ENCODE peak calls at places on chromosome 14, in four cellular contexts. X, N, T and D are unnamed samples.
A peak's percentile ranks its signal among the peaks of the same experiment; 100 is the strongest.

GRCh38 chr14:106308839-106309389 is 782.5 kb downstream of the TMEM121 start:
- DNase-seq in X (no peak), N (no peak), T (peak; percentile 53), D (peak; percentile 74)

GRCh38 chr14:63893701-63894458 is 41.1 kb downstream of the SYNE2 start:
- DNase-seq in X (peak; percentile 44), N (no peak), T (no peak), D (no peak)

GRCh38 chr14:66119805-66120204 is 366.4 kb upstream of the CCDC196 start:
- DNase-seq in X (peak; percentile 61), N (no peak), T (no peak), D (no peak)

GRCh38 chr14:22524784-22525161 is 64.3 kb downstream of the DAD1 start:
- DNase-seq in X (no peak), N (no peak), T (no peak), D (no peak)

GRCh38 chr14:99751539-99752485 is 41.4 kb upstream of the EML1 start:
- DNase-seq in X (no peak), N (no peak), T (no peak), D (no peak)

GRCh38 chr14:69692542-69693053 is 74.3 kb upstream of the SRSF5 start:
- DNase-seq in X (no peak), N (no peak), T (no peak), D (no peak)

GRCh38 chr14:75715926-75716780 is 55.1 kb downstream of the TTLL5 start:
- DNase-seq in X (no peak), N (no peak), T (no peak), D (peak; percentile 13)

GRCh38 chr14:80946187-80946586 is 4.6 kb upstream of the CEP128 start:
- DNase-seq in X (no peak), N (no peak), T (no peak), D (no peak)

GRCh38 chr14:66284346-66284745 is 201.8 kb upstream of the CCDC196 start:
- DNase-seq in X (no peak), N (no peak), T (no peak), D (no peak)

GRCh38 chr14:68814376-68815287 is 21.8 kb upstream of the ZFP36L1 start:
- DNase-seq in X (peak; percentile 70), N (peak; percentile 80), T (peak; percentile 62), D (no peak)

GRCh38 chr14:103523583-103523969 is 946 bp upstream of the CKB start:
- DNase-seq in X (no peak), N (no peak), T (no peak), D (no peak)

GRCh38 chr14:103524002-103524785 is 1.6 kb upstream of the CKB start:
- DNase-seq in X (no peak), N (no peak), T (no peak), D (no peak)

GRCh38 chr14:103521438-103521961 is 1.1 kb downstream of the CKB start:
- DNase-seq in X (peak; percentile 36), N (no peak), T (no peak), D (no peak)

GRCh38 chr14:103522028-103522581 is 525 bp downstream of the CKB start:
- DNase-seq in X (peak; percentile 61), N (no peak), T (no peak), D (no peak)

DNA sequence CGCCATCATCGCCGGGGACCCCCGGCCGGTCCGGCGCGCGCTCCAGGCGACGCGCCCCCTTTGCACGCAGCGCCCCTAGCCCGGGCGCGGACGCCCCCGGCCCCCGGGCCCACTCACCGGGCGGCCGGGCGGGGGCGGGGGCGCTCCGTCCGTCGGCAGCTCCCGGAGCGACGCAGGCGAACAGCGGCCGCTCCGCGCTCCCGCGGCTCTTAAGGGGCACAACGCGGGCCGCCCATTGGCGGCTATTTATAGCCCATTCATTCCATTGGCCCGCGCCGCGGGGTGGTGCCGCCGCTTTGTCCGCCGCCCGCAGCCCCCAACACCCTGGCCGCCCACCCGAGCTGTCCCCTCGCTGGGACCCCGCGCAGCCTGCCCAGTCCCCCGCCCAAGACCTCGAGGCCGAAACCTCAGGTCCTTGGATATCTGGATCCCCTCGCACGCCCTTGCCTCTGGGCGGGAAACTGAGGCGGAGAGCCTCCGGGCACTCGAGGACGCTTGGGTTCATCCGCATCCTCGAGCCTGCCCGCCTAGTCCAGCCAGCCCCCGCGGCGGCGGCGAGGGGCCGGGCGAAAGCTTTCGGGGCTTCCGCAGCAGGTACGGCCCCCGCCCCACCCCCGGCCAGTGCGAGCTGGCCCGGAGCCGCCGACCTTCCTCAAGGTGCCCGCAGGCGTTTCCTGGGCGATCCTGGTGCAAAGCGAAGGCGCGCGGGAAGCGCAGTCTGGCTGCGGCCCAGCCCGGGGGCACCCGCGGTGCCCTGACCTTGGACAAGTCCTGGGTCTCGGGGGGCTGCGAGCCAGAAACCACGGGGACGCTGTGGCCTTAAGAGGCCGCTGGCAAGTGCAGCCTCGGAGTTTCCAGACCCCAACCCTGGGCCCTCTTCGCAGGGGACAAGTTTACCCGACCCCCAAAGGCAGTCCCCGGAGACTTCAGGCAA is at the start of gene CKB:
- DNase-seq in X (peak; percentile 88), N (no peak), T (no peak), D (no peak)
- H3K27ac ChIP-seq in X (no peak within 1 kb of the TSS), N (peak within 1 kb of the TSS; percentile 86), T (no peak within 1 kb of the TSS), D (peak within 1 kb of the TSS; percentile 48)

DNA sequence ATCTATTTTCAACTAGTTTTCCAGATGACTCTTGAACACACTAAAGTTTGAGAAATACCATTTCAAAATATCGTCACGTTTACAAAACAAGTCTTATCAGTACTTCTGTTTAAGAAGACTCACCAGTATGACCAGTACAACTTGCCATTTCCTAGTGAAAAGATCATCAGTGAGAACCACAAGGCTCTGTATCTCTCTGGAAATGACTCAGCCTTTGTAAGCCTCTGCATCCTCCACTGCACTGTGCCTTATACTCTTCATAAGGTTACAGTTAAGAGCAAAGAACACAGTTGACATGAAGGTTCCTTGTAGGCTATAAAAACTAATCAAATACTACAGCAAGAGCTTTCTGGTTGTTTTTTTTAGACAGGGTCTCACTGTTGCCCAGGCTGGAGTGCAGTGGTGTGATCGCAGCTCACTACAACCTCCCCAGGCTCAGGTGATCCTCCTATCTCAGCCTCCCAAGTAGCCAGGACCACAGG is 5.7 kb upstream of the VTI1B start:
- DNase-seq in X (no peak), N (no peak), T (no peak), D (no peak)
- H3K27ac ChIP-seq in X (no peak overlapping the region), N (no peak overlapping the region), T (no peak overlapping the region), D (no peak overlapping the region)

DNA sequence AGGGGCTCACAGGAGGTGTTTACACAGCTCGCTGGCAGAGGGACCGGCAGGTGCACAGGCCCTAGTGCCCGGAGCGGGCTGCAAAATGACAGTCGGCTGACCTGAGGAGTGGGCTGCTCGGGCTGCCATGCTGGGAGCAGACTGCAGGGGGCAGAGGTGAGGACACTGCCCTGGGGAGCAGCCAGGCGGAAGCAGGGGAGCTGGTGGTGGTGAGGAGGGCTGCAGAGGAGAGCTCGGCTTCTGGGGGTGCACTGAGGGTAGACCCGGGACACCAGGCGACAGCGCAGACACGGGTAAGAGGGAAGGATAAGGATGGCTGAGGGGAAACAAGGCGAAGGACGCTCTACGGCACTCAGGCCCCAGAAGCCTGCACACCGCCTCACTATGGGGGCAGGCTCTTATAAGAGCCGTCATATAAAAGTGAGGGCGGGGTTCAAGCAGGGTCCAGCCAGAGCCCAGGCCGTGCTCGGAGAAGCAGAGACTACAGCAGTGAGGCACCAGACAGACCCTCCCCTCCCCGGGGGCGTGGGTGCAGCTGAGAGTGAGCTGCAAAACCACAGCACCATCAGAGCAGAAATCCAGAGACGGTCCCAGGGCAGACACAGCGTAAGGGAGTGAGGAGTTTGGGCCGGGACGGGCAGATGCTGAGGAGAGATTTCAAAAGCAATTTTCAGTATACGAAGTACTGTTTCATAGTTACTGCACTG is 62.5 kb downstream of the CCDC88C start:
- DNase-seq in X (no peak), N (no peak), T (peak; percentile 48), D (no peak)
- H3K27ac ChIP-seq in X (no peak overlapping the region), N (no peak overlapping the region), T (peak overlapping the region; percentile 11), D (no peak overlapping the region)

DNA sequence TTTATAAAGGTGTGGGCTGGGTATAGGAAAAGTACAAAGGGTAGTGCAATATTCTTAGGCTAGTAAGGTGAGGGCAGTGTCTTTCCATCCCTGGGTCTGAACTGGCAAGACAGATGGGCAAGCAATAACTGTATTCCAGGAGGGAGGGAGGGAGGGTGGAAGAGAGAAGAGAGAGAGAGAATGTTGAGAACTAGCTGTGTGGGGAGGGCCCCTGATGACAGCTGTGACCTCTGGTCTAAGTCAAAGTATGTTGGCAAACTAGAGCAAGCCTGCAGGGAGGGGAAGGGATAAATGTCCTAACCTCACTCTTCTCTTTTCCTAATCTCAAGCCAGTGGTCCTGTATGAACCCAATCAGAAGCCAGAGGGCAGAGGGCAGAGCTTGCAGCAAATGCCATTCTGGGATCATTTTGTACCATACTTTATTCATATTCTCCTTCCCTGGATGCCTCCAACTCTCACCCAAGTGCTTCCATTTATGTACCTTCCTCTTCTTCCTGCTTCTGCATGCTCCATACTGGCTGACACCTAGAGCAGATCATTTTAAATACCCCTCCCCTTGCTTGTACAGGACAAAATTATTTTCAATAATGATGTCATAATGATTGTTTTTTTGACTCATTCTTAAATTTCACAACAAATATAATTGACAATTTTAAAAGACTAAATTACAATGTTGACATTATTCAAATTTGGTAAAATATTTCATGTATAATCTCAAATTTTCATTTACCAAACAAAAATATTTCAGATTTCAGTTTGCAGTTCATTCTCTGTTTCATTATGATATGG is 75.9 kb downstream of the AKAP6 start:
- DNase-seq in X (peak; percentile 22), N (no peak), T (no peak), D (no peak)
- H3K27ac ChIP-seq in X (no peak overlapping the region), N (no peak overlapping the region), T (no peak overlapping the region), D (no peak overlapping the region)

GRCh38 chr14:101961746-101962502 is 2.4 kb upstream of the DYNC1H1 start:
- DNase-seq in X (no peak), N (no peak), T (no peak), D (no peak)
- H3K27ac ChIP-seq in X (no peak overlapping the region), N (no peak overlapping the region), T (no peak overlapping the region), D (no peak overlapping the region)

DNA sequence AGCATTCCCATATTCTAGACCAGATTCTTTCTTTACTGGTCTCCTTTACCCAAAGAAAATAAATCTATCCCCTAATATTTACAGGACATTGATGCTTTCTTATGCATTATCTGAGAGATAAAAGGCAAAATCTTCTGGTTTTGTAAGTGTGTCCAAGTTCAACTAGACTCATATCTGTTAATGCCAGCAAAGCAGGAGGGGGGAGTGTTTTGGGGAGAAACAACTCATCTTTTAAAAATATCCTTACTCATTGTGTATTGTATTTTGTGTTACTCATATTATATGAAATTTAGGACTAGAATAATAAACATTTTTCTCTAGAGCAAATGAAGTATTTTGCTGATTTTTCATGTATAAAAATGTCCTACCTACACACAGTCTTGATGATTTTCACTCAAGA is 54.8 kb downstream of the SAMD4A start:
- DNase-seq in X (no peak), N (no peak), T (no peak), D (no peak)
- H3K27ac ChIP-seq in X (no peak overlapping the region), N (no peak overlapping the region), T (no peak overlapping the region), D (no peak overlapping the region)

DNA sequence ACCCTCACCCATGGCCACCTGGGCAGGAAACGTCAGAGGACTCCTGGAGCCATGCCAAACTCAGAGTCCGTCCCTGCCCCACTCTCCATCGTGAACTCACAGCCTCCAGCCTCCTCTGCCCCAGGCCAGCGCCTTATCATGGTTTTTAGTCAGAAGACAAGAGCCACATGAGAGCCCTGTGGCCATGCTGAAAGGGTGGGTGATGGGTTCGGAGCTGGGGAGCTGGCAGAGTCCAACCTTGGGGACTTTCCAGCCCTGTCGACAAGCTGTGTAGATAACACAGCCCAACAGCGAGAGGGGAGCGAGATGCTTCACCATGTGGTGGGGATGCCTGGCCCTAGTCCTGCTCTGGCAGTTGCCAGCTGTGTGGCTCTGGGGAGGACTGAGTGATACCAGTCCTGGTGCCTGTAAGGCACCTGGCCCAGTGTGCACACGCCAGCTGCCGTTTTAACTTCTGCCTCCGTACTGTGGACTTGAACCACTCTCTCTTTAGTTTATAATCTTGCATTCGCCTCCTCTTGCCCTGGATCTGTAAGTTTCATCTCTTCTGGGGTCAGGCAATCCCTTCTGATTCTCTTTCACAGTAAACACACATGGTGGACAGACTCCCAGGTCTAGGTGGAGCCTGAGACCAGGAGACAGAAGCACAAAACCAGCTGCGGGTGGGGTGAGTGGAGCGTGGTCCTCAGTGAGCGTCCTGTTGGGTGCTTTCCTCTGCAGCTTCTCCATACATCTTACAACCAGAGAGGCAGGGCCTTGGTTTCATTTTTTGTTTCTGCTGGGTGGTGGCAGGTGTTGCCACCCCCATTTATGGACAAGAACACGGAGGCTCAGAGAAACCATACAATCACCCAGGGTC is 55.3 kb downstream of the RIN3 start:
- DNase-seq in X (peak; percentile 34), N (no peak), T (peak; percentile 46), D (no peak)
- H3K27ac ChIP-seq in X (no peak overlapping the region), N (no peak overlapping the region), T (peak overlapping the region; percentile 17), D (no peak overlapping the region)